ENCODE peak calls at places on chromosomes 11 and 22, in six cellular contexts. G, T, C, A, O and M are unnamed samples. For H3K36me3, the result is how much of the 10 kb centered on the place peaks cover.

GRCh38 chr11:111089759-111090158 is 155.8 kb upstream of the POU2AF2 start:
- DNase-seq in G (no peak), T (no peak), C (no peak), A (no peak), O (no peak), M (no peak)

GRCh38 chr11:18745251-18745650 is 19.3 kb upstream of the IGSF22 start:
- DNase-seq in G (no peak), T (no peak), C (no peak), A (no peak), O (no peak), M (no peak)

GRCh38 chr22:48782326-48782725 is 1045.3 kb downstream of the BRD1 start:
- DNase-seq in G (no peak), T (no peak), C (no peak), A (no peak), O (no peak), M (no peak)

GRCh38 chr11:60927061-60927592 is 2.9 kb downstream of the TMEM132A start:
- DNase-seq in G (no peak), T (no peak), C (no peak), A (no peak), O (no peak), M (no peak)

GRCh38 chr22:32999039-32999861 is 58.9 kb downstream of the SYN3 start:
- DNase-seq in G (no peak), T (no peak), C (no peak), A (no peak), O (no peak), M (no peak)

GRCh38 chr11:2396471-2396870 is 4.1 kb upstream of the TSSC4 start:
- DNase-seq in G (no peak), T (no peak), C (no peak), A (no peak), O (no peak), M (no peak)

GRCh38 chr11:121134758-121135312 is 33.8 kb downstream of the TECTA start:
- DNase-seq in G (no peak), T (no peak), C (no peak), A (no peak), O (no peak), M (no peak)

GRCh38 chr22:44309137-44309536 is 3.6 kb downstream of the SHISAL1 start:
- DNase-seq in G (peak), T (peak), C (peak), A (no peak), O (no peak), M (no peak)

GRCh38 chr22:50674606-50675552 is 2.3 kb downstream of the SHANK3 start:
- DNase-seq in G (peak), T (peak), C (peak), A (peak), O (no peak), M (peak)

GRCh38 chr11:626475-627272 is at the start of gene SCT:
- DNase-seq in G (no peak), T (no peak), C (no peak), A (no peak), O (no peak), M (no peak)

GRCh38 chr22:25898707-25899365 is 156.8 kb downstream of the MYO18B start:
- DNase-seq in G (no peak), T (no peak), C (peak), A (no peak), O (no peak), M (peak)

GRCh38 chr11:105935791-105936190 is 86.2 kb downstream of the MSANTD4 start:
- DNase-seq in G (peak), T (peak), C (peak), A (no peak), O (no peak), M (no peak)

GRCh38 chr11:2389344-2390026 is 11.1 kb upstream of the TSSC4 start:
- DNase-seq in G (no peak), T (no peak), C (no peak), A (no peak), O (no peak), M (no peak)

GRCh38 chr11:69592986-69593385 is 48.0 kb upstream of the CCND1 start:
- DNase-seq in G (no peak), T (no peak), C (no peak), A (no peak), O (no peak), M (no peak)

GRCh38 chr11:70757241-70757640 is 358.9 kb downstream of the CTTN start:
- DNase-seq in G (no peak), T (no peak), C (no peak), A (no peak), O (no peak), M (no peak)

GRCh38 chr22:23278883-23279675 is 98.8 kb downstream of the BCR start:
- DNase-seq in G (peak), T (peak), C (no peak), A (no peak), O (no peak), M (no peak)

GRCh38 chr22:35379146-35379993 is 1.5 kb upstream of the HMOX1 start:
- DNase-seq in G (no peak), T (no peak), C (no peak), A (no peak), O (no peak), M (peak)

GRCh38 chr22:34709641-34710040 is 356.3 kb upstream of the ISX start:
- DNase-seq in G (peak), T (peak), C (no peak), A (no peak), O (no peak), M (no peak)

GRCh38 chr11:3626250-3626960 is 15.4 kb downstream of the ART5 start:
- DNase-seq in G (no peak), T (no peak), C (no peak), A (no peak), O (no peak), M (no peak)

GRCh38 chr11:10908215-10908990 is 50.5 kb upstream of the ZBED5 start:
- DNase-seq in G (no peak), T (peak), C (no peak), A (no peak), O (no peak), M (no peak)

GRCh38 chr11:2319791-2320481 is 18.1 kb downstream of the TSPAN32 start:
- DNase-seq in G (no peak), T (no peak), C (no peak), A (no peak), O (no peak), M (no peak)

GRCh38 chr11:75547617-75548054 is 14.4 kb upstream of the SERPINH1 start:
- DNase-seq in G (peak), T (no peak), C (no peak), A (peak), O (no peak), M (peak)

GRCh38 chr11:135027461-135027860 is 615.4 kb upstream of the B3GAT1 start:
- DNase-seq in G (peak), T (peak), C (no peak), A (no peak), O (no peak), M (peak)

GRCh38 chr11:72534859-72535547 is 100.7 kb upstream of the CLPB start:
- DNase-seq in G (no peak), T (no peak), C (peak), A (peak), O (no peak), M (peak)

GRCh38 chr11:128630367-128631230 is 43.2 kb upstream of the ETS1 start:
- DNase-seq in G (peak), T (peak), C (peak), A (peak), O (peak), M (peak)

GRCh38 chr11:4626207-4627105 is 10.8 kb upstream of the OR51D1 start:
- DNase-seq in G (peak), T (peak), C (peak), A (peak), O (no peak), M (peak)

GRCh38 chr11:102172127-102172848 is 62.0 kb downstream of the YAP1 start:
- DNase-seq in G (peak), T (peak), C (no peak), A (no peak), O (no peak), M (no peak)

GRCh38 chr22:31230871-31231621 is 18.9 kb downstream of the LIMK2 start:
- DNase-seq in G (peak), T (peak), C (no peak), A (peak), O (no peak), M (peak)

GRCh38 chr11:72078477-72078876 is 1.9 kb downstream of the NUMA1 start:
- DNase-seq in G (peak), T (peak), C (no peak), A (no peak), O (no peak), M (no peak)

GRCh38 chr11:31492320-31492913 is 17.0 kb downstream of the IMMP1L start:
- DNase-seq in G (no peak), T (peak), C (no peak), A (no peak), O (no peak), M (no peak)

GRCh38 chr11:76515494-76515893 is 70.7 kb downstream of the EMSY start:
- DNase-seq in G (no peak), T (no peak), C (no peak), A (no peak), O (no peak), M (no peak)

GRCh38 chr22:19193879-19194278 is 15.3 kb upstream of the SLC25A1 start:
- DNase-seq in G (no peak), T (no peak), C (no peak), A (no peak), O (no peak), M (no peak)

GRCh38 chr22:19045094-19045493 is 77.1 kb downstream of the DGCR2 start:
- DNase-seq in G (no peak), T (no peak), C (no peak), A (no peak), O (no peak), M (no peak)

GRCh38 chr11:60902625-60903024 is 3.8 kb downstream of the PRPF19 start:
- DNase-seq in G (no peak), T (no peak), C (no peak), A (no peak), O (no peak), M (no peak)

GRCh38 chr11:116536416-116536815 is 236.4 kb downstream of the BUD13 start:
- DNase-seq in G (no peak), T (no peak), C (no peak), A (no peak), O (no peak), M (peak)

GRCh38 chr11:2465201-2466068 is 20.6 kb downstream of the KCNQ1 start:
- DNase-seq in G (no peak), T (no peak), C (no peak), A (no peak), O (no peak), M (no peak)

GRCh38 chr11:63212742-63213141 is 30.7 kb downstream of the SLC22A25 start:
- DNase-seq in G (peak), T (peak), C (peak), A (peak), O (no peak), M (no peak)

GRCh38 chr11:95148421-95148820 is 58.8 kb downstream of the ENDOD1 start:
- DNase-seq in G (no peak), T (peak), C (no peak), A (no peak), O (no peak), M (no peak)

GRCh38 chr11:122814401-122814800 is 23.9 kb upstream of the CRTAM start:
- DNase-seq in G (no peak), T (no peak), C (no peak), A (peak), O (no peak), M (no peak)

GRCh38 chr22:39984006-39984405 is 10.7 kb upstream of the FAM83F start:
- DNase-seq in G (peak), T (peak), C (no peak), A (no peak), O (no peak), M (no peak)

GRCh38 chr22:27130949-27131745 is 473.8 kb downstream of the MIAT start:
- DNase-seq in G (peak), T (no peak), C (no peak), A (no peak), O (no peak), M (no peak)

GRCh38 chr22:27133951-27134664 is 476.7 kb downstream of the MIAT start:
- DNase-seq in G (peak), T (peak), C (no peak), A (no peak), O (no peak), M (no peak)

GRCh38 chr22:27132400-27132799 is 475.0 kb downstream of the MIAT start:
- DNase-seq in G (no peak), T (no peak), C (no peak), A (no peak), O (no peak), M (no peak)

GRCh38 chr22:27135582-27135981 is 478.2 kb downstream of the MIAT start:
- DNase-seq in G (peak), T (no peak), C (no peak), A (no peak), O (no peak), M (peak)

DNA sequence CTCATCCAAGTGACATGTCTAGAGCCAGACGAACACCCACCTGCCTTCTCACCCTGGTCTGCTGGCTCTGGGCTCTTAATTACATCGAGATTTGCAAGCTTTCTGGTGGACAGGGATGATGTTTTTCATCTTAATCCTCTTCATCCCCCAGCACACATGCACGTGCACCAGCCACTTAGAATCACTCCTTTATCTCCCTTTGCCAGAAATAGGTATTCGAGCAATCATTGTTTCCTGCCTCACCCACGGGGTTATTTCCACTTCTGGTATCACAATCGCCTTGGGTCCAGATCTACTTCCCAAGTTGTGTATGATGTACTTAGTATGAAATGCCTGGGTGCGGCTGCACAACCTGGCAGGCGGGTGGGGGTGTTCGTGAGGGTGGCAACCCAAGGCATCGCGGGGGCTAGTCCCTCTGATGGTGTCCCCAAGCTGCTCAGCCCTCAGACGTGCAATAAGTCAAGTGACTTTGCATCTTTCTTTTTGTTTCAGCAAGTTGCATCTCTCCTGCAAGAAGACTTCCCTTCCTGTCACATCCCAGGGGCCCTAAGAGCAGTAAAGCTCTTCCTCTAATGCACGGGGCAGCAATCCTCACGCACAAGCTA is 475.6 kb downstream of the MIAT start:
- DNase-seq in G (no peak), T (no peak), C (no peak), A (no peak), O (no peak), M (no peak)
- TF ChIP-seq CTCF in G (no peak), T (no peak), C (no peak), A (no peak), O (no peak), M (no peak)

GRCh38 chr11:66697988-66698387 is 20.3 kb upstream of the RBM4B start:
- DNase-seq in G (no peak), T (no peak), C (no peak), A (no peak), O (no peak), M (no peak)

GRCh38 chr11:66700337-66700736 is 22.6 kb upstream of the RBM4B start:
- DNase-seq in G (no peak), T (no peak), C (no peak), A (no peak), O (no peak), M (no peak)

GRCh38 chr11:66698491-66698890 is 20.8 kb upstream of the RBM4B start:
- DNase-seq in G (no peak), T (no peak), C (no peak), A (no peak), O (no peak), M (no peak)

GRCh38 chr11:66701432-66702240 is 23.9 kb upstream of the RBM4B start:
- DNase-seq in G (no peak), T (no peak), C (no peak), A (no peak), O (no peak), M (no peak)

GRCh38 chr11:66700742-66701141 is 23.1 kb upstream of the RBM4B start:
- DNase-seq in G (no peak), T (no peak), C (no peak), A (no peak), O (no peak), M (no peak)
- H3K4me3 ChIP-seq in G (no peak), T (no peak), C (no peak), A (no peak), O (no peak), M (no peak)

DNA sequence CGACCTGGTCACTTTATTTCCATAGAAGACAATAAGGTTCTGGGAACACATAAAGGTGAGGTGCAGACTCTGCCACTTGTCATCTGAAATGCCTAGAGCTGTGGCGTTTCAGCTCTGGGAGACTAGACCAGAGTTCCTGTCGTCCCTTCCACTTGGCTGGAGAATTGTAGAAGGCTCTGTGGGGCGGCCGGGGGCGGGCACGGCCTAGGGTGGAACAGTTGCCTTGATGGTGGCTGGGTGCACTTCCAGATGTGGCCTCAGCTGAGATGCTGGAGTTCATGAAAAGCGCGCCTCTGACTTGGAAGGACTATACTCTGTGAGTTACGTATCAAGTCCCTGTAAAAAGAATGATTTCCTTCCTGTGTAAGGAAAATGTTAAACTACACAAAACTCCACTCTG is 16.8 kb downstream of the TRMU start:
- DNase-seq in G (no peak), T (no peak), C (no peak), A (no peak), O (no peak), M (no peak)
- H3K36me3 ChIP-seq in G (half or more), T (under half), C (under half), A (half or more), O (half or more), M (under half)

GRCh38 chr22:41092023-41092817 is at the start of gene EP300:
- DNase-seq in G (peak), T (peak), C (peak), A (peak), O (peak), M (peak)
- TF ChIP-seq CTCF in G (peak), T (no peak), C (no peak), A (peak), O (peak), M (peak)

DNA sequence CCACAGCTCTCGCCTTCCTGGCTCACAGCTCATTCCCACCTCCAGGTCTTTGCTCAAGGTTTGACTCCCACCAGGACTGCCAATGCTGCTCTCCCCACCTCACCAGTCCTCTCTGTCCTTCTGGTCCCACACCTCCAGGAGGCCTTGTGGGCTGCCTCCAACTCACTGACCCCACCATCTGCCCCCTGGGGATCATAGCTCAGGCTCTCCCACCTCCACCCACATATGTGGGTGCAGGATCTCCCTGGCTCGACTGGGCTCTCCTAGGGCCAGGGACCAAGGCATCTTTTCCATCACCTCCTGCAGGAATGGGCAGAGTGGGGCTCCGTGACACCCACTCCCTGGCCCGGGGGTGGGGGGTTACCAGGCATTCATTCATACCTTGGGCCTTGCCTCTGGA is 13.8 kb upstream of the SSTR3 start:
- DNase-seq in G (no peak), T (no peak), C (no peak), A (no peak), O (no peak), M (no peak)
- H3K4me3 ChIP-seq in G (no peak), T (no peak), C (no peak), A (no peak), O (no peak), M (no peak)

GRCh38 chr22:17724241-17724640 is 50.0 kb downstream of the BID start:
- DNase-seq in G (no peak), T (no peak), C (no peak), A (no peak), O (no peak), M (no peak)
- H3K36me3 ChIP-seq in G (under half), T (under half), C (under half), A (under half), O (under half), M (under half)